ENCODE peak calls at places on chromosome 6, in six cellular contexts. E is pancreas, A is dorsolateral prefrontal cortex, R is cardiac muscle cell, K is sigmoid colon, L is mesendoderm. N is an unnamed sample. For H3K27me3, the result is how much of the 10 kb centered on the place peaks cover.

GRCh38 chr6:33610779-33611421 is 10.2 kb upstream of the ITPR3 start:
- DNase-seq in E (no peak), A (peak), R (peak), K (peak), L (no peak), N (no peak)

GRCh38 chr6:105940990-105941389 is 145.1 kb upstream of the PRDM1 start:
- DNase-seq in E (no peak), A (no peak), R (no peak), K (no peak), L (peak), N (no peak)

GRCh38 chr6:145815351-145815772 is 767 bp upstream of the FBXO30 start:
- DNase-seq in E (no peak), A (no peak), R (peak), K (peak), L (peak), N (peak)

GRCh38 chr6:90021701-90022100 is 127.4 kb downstream of the GJA10 start:
- DNase-seq in E (no peak), A (no peak), R (no peak), K (no peak), L (no peak), N (no peak)

GRCh38 chr6:150256618-150257272 is 112.1 kb upstream of the IYD start:
- DNase-seq in E (no peak), A (no peak), R (peak), K (no peak), L (peak), N (no peak)

GRCh38 chr6:75386050-75386770 is 101.6 kb upstream of the TMEM30A start:
- DNase-seq in E (no peak), A (no peak), R (peak), K (no peak), L (no peak), N (no peak)

GRCh38 chr6:42316390-42316970 is 98.8 kb upstream of the MRPS10 start:
- DNase-seq in E (no peak), A (no peak), R (peak), K (no peak), L (peak), N (no peak)

GRCh38 chr6:78192057-78192456 is 539.2 kb downstream of the MEI4 start:
- DNase-seq in E (no peak), A (no peak), R (no peak), K (no peak), L (peak), N (no peak)

GRCh38 chr6:21595265-21595950 is 1.9 kb downstream of the SOX4 start:
- DNase-seq in E (peak), A (no peak), R (peak), K (peak), L (peak), N (peak)

GRCh38 chr6:39938773-39939381 is 4.6 kb upstream of the MOCS1 start:
- DNase-seq in E (no peak), A (no peak), R (no peak), K (no peak), L (peak), N (no peak)

GRCh38 chr6:128731249-128732165 is 151.4 kb upstream of the LAMA2 start:
- DNase-seq in E (no peak), A (no peak), R (peak), K (no peak), L (peak), N (no peak)

GRCh38 chr6:127348046-127348661 is 4.7 kb upstream of the ECHDC1 start:
- DNase-seq in E (no peak), A (no peak), R (no peak), K (no peak), L (no peak), N (no peak)

GRCh38 chr6:133093957-133094356 is 147.2 kb upstream of the EYA4 start:
- DNase-seq in E (no peak), A (no peak), R (no peak), K (no peak), L (no peak), N (no peak)

GRCh38 chr6:156773935-156774871 is 3.0 kb upstream of the ARID1B start:
- DNase-seq in E (no peak), A (no peak), R (peak), K (no peak), L (no peak), N (no peak)

DNA sequence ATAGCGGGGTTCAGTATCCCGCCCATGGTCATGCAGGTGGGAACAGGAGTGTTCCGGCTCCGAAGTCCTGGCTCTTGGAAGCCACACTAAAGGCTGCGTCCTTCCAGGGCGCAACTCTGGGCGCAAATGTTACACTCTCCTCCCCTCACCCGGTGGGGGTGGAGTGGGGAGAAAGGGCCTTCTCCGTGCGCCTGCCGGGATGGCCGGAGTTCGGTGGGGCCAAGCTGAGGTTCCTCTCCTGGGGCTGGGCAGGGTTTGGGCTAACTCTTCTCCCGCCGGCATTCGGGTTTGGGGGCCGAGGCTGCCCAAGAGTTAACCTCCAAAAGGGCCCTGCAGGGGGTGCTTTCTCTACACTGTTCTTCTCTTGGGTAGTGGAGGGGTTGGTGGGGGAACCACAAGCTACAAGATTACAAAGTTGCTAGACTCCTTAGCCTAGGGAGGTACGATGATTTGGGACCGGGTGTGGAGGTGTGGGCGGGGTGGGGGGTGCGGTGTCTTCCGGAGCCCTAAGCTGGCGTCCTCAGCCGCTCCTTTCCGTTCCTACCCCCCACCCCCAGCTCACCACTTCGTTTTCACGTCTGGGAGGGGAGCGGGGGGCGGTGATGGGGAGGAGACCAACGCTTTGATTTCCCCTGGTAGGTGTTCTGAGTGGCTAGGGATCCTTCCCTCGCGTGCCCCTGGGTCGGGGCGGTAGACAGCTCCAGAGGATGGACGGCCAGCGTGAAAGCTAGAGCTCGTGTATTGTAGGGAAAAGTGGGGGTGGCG is 12.3 kb downstream of the NRN1 start:
- DNase-seq in E (no peak), A (no peak), R (no peak), K (no peak), L (peak), N (no peak)
- H3K4me3 ChIP-seq in E (no peak), A (no peak), R (no peak), K (no peak), L (no peak), N (no peak)

GRCh38 chr6:110408891-110409290 is 6.5 kb downstream of the DDO start:
- DNase-seq in E (no peak), A (no peak), R (no peak), K (no peak), L (peak), N (no peak)

GRCh38 chr6:110401585-110402176 is 13.7 kb downstream of the DDO start:
- DNase-seq in E (no peak), A (no peak), R (no peak), K (no peak), L (no peak), N (no peak)

GRCh38 chr6:110400208-110400607 is 15.2 kb downstream of the DDO start:
- DNase-seq in E (no peak), A (no peak), R (no peak), K (no peak), L (no peak), N (no peak)

GRCh38 chr6:110399219-110400071 is 15.9 kb downstream of the DDO start:
- DNase-seq in E (no peak), A (no peak), R (peak), K (peak), L (no peak), N (no peak)

GRCh38 chr6:110404602-110405001 is 10.8 kb downstream of the DDO start:
- DNase-seq in E (no peak), A (no peak), R (peak), K (no peak), L (no peak), N (no peak)
- H3K27me3 ChIP-seq in E (under half), A (under half), R (under half), K (under half), L (under half), N (under half)

GRCh38 chr6:38233161-38233791 is 406.5 kb downstream of the BTBD9 start:
- DNase-seq in E (no peak), A (no peak), R (no peak), K (no peak), L (no peak), N (no peak)
- H3K4me3 ChIP-seq in E (no peak), A (no peak), R (no peak), K (no peak), L (no peak), N (no peak)

DNA sequence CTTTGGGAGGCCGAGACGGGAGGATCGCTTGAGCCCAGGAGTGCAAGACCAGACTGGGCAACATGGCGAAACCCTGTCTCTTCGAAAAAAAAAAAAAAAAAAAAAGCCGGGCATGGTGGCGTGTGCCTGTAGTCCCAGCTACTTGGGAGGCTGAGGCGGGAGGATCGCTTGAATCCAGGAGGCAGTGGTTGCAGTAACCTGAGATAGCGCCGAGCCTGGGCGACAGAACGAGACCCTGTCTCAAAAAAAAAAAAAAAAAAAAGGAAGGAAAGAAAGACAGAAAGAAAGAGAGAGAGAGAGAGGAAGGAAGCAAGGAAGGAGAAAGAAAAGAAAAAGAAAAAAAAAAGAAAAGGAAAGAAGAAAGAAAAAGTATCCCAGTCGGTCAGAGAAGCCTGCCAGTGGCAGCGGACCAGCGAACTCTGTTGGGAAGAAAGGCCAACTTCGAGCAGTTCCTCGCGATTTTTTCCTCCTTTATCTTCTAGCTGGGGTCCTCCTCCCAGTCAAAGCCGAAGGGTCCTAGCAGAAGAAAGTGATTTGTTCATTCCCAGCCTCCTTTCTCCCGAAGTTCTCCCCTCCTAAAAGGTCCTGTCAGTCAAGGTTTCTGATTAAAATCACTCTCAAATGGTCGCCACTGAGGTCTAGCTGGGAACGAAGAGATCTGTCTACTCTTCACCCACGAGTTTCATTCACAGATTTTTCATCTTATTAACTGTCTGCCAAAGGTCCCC is 2.4 kb upstream of the SYCP2L start:
- DNase-seq in E (no peak), A (no peak), R (no peak), K (no peak), L (peak), N (no peak)
- H3K27me3 ChIP-seq in E (under half), A (half or more), R (half or more), K (half or more), L (under half), N (half or more)

GRCh38 chr6:27214126-27214601 is 33.3 kb upstream of the PRSS16 start:
- DNase-seq in E (no peak), A (no peak), R (no peak), K (no peak), L (peak), N (no peak)
- H3K4me3 ChIP-seq in E (no peak), A (no peak), R (peak), K (no peak), L (peak), N (no peak)

GRCh38 chr6:143950874-143951273 is 57.2 kb downstream of the PLAGL1 start:
- DNase-seq in E (no peak), A (no peak), R (no peak), K (no peak), L (no peak), N (no peak)
- H3K27me3 ChIP-seq in E (under half), A (under half), R (under half), K (under half), L (under half), N (under half)